ENCODE peak calls at places on chromosomes 1 and 21, in six cellular contexts. N is left lung, E is K562, Y is heart right ventricle, T is HepG2, V is HCT116. U is an unnamed sample.

GRCh38 chr1:15110867-15111230 is 42.7 kb upstream of the TMEM51 start:
- ATAC-seq in E (no peak), T (peak; percentile 71), Y (no peak), V (peak; percentile 64), N (no peak), U (no peak)

GRCh38 chr1:233904979-233905415 is 521 bp downstream of the SLC35F3 start:
- ATAC-seq in E (no peak), T (peak; percentile 23), N (peak; percentile 66), Y (no peak), V (peak; percentile 43), U (peak; percentile 16)

GRCh38 chr1:153750026-153750995 is 22.5 kb downstream of the INTS3 start:
- ATAC-seq in T (no peak), Y (peak; percentile 60), E (peak; percentile 59), N (peak; percentile 79), V (no peak), U (peak; percentile 68)

GRCh38 chr1:67880056-67880601 is 46.9 kb upstream of the GNG12 start:
- ATAC-seq in Y (peak; percentile 31), E (no peak), N (peak; percentile 61), T (no peak), V (no peak), U (no peak)

GRCh38 chr1:163168053-163168452 is 34.7 kb downstream of the RGS5 start:
- ATAC-seq in T (no peak), E (no peak), Y (peak; percentile 79), N (peak; percentile 84), V (peak; percentile 78), U (peak; percentile 72)

GRCh38 chr1:7331926-7332535 is 439.1 kb upstream of the VAMP3 start:
- ATAC-seq in T (no peak), E (no peak), V (no peak), N (no peak), Y (no peak), U (no peak)

GRCh38 chr1:159867322-159868064 is 5.0 kb upstream of the VSIG8 start:
- ATAC-seq in N (peak; percentile 99), T (no peak), Y (peak; percentile 74), E (no peak), V (peak; percentile 27), U (peak; percentile 63)

GRCh38 chr1:201568859-201569294 is 29.9 kb downstream of the NAV1 start:
- ATAC-seq in V (no peak), N (no peak), T (no peak), E (peak; percentile 1), Y (no peak), U (no peak)

GRCh38 chr1:184818646-184819045 is 64.0 kb upstream of the EDEM3 start:
- ATAC-seq in N (no peak), E (no peak), Y (no peak), T (no peak), V (no peak), U (no peak)

GRCh38 chr1:225450491-225451191 is 22.8 kb upstream of the LBR start:
- ATAC-seq in T (peak; percentile 66), E (no peak), V (no peak), Y (no peak), N (peak; percentile 38), U (no peak)

GRCh38 chr1:195763146-195763906 is 844.9 kb downstream of the KCNT2 start:
- ATAC-seq in Y (no peak), T (peak; percentile 84), V (no peak), E (peak; percentile 90), N (no peak), U (peak; percentile 19)

GRCh38 chr1:238346340-238346739 is 455.6 kb upstream of the ZP4 start:
- ATAC-seq in T (no peak), N (no peak), V (no peak), Y (no peak), E (no peak), U (no peak)

GRCh38 chr1:59151387-59151761 is 145.5 kb upstream of the FGGY start:
- ATAC-seq in V (no peak), N (no peak), E (no peak), Y (peak; percentile 6), T (no peak), U (peak; percentile 6)

GRCh38 chr1:247639381-247639981 is 34.1 kb downstream of the OR2G3 start:
- ATAC-seq in N (peak; percentile 99), T (no peak), V (no peak), Y (peak; percentile 79), E (peak; percentile 100), U (peak; percentile 88)

GRCh38 chr1:14969006-14969405 is 184.5 kb upstream of the TMEM51 start:
- ATAC-seq in Y (no peak), N (no peak), E (no peak), V (no peak), T (no peak), U (no peak)

GRCh38 chr1:206419250-206419649 is 51.0 kb upstream of the IKBKE start:
- ATAC-seq in V (peak; percentile 62), T (no peak), E (peak; percentile 90), Y (peak; percentile 46), N (no peak), U (no peak)

GRCh38 chr1:54027848-54028247 is 9.9 kb upstream of the LDLRAD1 start:
- ATAC-seq in Y (peak; percentile 91), E (peak; percentile 34), T (peak; percentile 59), N (no peak), V (no peak), U (no peak)

GRCh38 chr1:226407199-226407496 is 745 bp downstream of the PARP1 start:
- ATAC-seq in E (no peak), N (no peak), T (no peak), Y (no peak), V (no peak), U (no peak)

GRCh38 chr21:44966135-44967081 is 26.6 kb downstream of the SLX9 start:
- ATAC-seq in N (peak; percentile 26), T (no peak), Y (peak; percentile 72), E (no peak), V (no peak), U (peak; percentile 23)

GRCh38 chr1:7549277-7549676 is 221.8 kb upstream of the VAMP3 start:
- ATAC-seq in T (no peak), Y (peak; percentile 24), N (peak; percentile 74), E (no peak), V (peak; percentile 87), U (peak; percentile 51)

GRCh38 chr1:155308493-155309422 is at the start of gene FDPS:
- ATAC-seq in T (peak; percentile 92), E (peak; percentile 97), V (peak; percentile 96), N (peak; percentile 98), Y (peak; percentile 99), U (peak; percentile 100)
- TF ChIP-seq CTCF in T (no peak), E (peak; percentile 1), V (no peak), N (peak; percentile 48), Y (no peak), U (peak; percentile 64)

GRCh38 chr1:44924835-44925464 is 61.4 kb downstream of the EIF2B3 start:
- ATAC-seq in Y (peak; percentile 42), E (peak; percentile 86), V (peak; percentile 91), N (peak; percentile 22), T (peak; percentile 72), U (no peak)

GRCh38 chr1:44926311-44926781 is 60.0 kb downstream of the EIF2B3 start:
- ATAC-seq in Y (peak; percentile 67), T (no peak), V (no peak), E (no peak), N (no peak), U (no peak)

GRCh38 chr1:44934786-44935185 is 51.6 kb downstream of the EIF2B3 start:
- ATAC-seq in E (no peak), N (no peak), T (no peak), Y (no peak), V (no peak), U (no peak)

GRCh38 chr1:44932151-44932550 is 54.2 kb downstream of the EIF2B3 start:
- ATAC-seq in V (no peak), N (no peak), Y (no peak), T (no peak), E (no peak), U (no peak)

DNA sequence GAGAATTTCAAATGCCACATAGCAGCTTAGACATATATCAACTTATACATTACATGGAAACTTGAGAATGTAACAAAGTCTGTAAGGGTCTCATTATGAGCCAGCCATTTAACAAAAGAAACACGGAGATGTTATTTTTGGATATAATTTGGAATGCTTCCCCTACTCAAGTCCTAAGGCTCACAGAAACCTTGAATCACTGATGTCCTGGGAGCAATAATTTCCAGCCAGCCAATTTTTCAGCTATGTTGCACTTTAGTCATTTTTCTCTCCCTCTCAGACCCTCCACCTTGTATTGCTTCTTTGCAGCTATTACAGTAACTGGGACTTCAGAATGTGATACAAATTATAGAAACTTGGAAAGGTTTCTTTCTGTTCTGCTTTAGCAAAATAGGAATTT is 56.8 kb downstream of the EIF2B3 start:
- ATAC-seq in N (no peak), V (no peak), T (no peak), E (no peak), Y (no peak), U (no peak)
- H3K4me3 ChIP-seq in N (no peak overlapping the region), V (no peak overlapping the region), T (no peak overlapping the region), E (no peak overlapping the region), Y (no peak overlapping the region), U (no peak overlapping the region)

GRCh38 chr1:203450541-203451149 is 25.0 kb upstream of the PRELP start:
- ATAC-seq in Y (no peak), V (peak; percentile 50), T (peak; percentile 43), E (peak; percentile 76), N (no peak), U (no peak)
- TF ChIP-seq CTCF in Y (no peak), V (no peak), T (peak; percentile 27), E (peak; percentile 43), N (no peak), U (no peak)

GRCh38 chr1:41894778-41895483 is 23.8 kb downstream of the HIVEP3 start:
- ATAC-seq in N (no peak), T (no peak), Y (no peak), E (peak; percentile 10), V (peak; percentile 5), U (no peak)
- H3K4me3 ChIP-seq in N (no peak overlapping the region), T (no peak overlapping the region), Y (no peak overlapping the region), E (no peak overlapping the region), V (no peak overlapping the region), U (no peak overlapping the region)

U was measured in gastroesophageal sphincter.